ENCODE peak calls at places on chromosome 1, in six cellular contexts. R is left lung, C is lower lobe of right lung, A is heart right ventricle, K is psoas muscle, O is mucosa of descending colon. J is an unnamed sample.

GRCh38 chr1:24301395-24302175 is 17.6 kb upstream of the GRHL3 start:
- DNase-seq in R (no peak), C (no peak), A (no peak), K (no peak), O (no peak), J (no peak)

GRCh38 chr1:154791292-154792278 is 78.5 kb downstream of the KCNN3 start:
- DNase-seq in R (no peak), C (no peak), A (peak; percentile 38), K (peak; percentile 60), O (peak; percentile 55), J (no peak)

GRCh38 chr1:3005771-3006170 is 15.5 kb upstream of the ACTRT2 start:
- DNase-seq in R (no peak), C (no peak), A (no peak), K (peak; percentile 19), O (no peak), J (no peak)

GRCh38 chr1:10734900-10735602 is 61.4 kb downstream of the CASZ1 start:
- DNase-seq in R (no peak), C (no peak), A (no peak), K (no peak), O (no peak), J (no peak)

GRCh38 chr1:74222701-74223100 is 12.5 kb upstream of the TNNI3K start:
- DNase-seq in R (no peak), C (no peak), A (no peak), K (no peak), O (no peak), J (no peak)

GRCh38 chr1:36557041-36558000 is 74.6 kb upstream of the CSF3R start:
- DNase-seq in R (no peak), C (peak; percentile 21), A (no peak), K (no peak), O (no peak), J (no peak)

GRCh38 chr1:1061682-1062363 is 12.3 kb downstream of the RNF223 start:
- DNase-seq in R (no peak), C (no peak), A (no peak), K (no peak), O (no peak), J (no peak)

GRCh38 chr1:212545941-212546638 is 62.5 kb upstream of the ATF3 start:
- DNase-seq in R (no peak), C (no peak), A (no peak), K (no peak), O (no peak), J (no peak)

GRCh38 chr1:105632342-105633196 is 1423.9 kb upstream of the PRMT6 start:
- DNase-seq in R (no peak), C (no peak), A (no peak), K (no peak), O (peak; percentile 49), J (no peak)

GRCh38 chr1:63623952-63624351 is 30.7 kb downstream of the PGM1 start:
- DNase-seq in R (no peak), C (no peak), A (no peak), K (no peak), O (no peak), J (no peak)

GRCh38 chr1:33137800-33138199 is 44.0 kb downstream of the TRIM62 start:
- DNase-seq in R (no peak), C (no peak), A (peak; percentile 30), K (peak; percentile 74), O (no peak), J (peak; percentile 64)
- TF ChIP-seq CTCF in R (peak; percentile 21), C (peak; percentile 39), A (peak; percentile 54), K (peak; percentile 31), O (no peak), J (peak; percentile 15)

DNA sequence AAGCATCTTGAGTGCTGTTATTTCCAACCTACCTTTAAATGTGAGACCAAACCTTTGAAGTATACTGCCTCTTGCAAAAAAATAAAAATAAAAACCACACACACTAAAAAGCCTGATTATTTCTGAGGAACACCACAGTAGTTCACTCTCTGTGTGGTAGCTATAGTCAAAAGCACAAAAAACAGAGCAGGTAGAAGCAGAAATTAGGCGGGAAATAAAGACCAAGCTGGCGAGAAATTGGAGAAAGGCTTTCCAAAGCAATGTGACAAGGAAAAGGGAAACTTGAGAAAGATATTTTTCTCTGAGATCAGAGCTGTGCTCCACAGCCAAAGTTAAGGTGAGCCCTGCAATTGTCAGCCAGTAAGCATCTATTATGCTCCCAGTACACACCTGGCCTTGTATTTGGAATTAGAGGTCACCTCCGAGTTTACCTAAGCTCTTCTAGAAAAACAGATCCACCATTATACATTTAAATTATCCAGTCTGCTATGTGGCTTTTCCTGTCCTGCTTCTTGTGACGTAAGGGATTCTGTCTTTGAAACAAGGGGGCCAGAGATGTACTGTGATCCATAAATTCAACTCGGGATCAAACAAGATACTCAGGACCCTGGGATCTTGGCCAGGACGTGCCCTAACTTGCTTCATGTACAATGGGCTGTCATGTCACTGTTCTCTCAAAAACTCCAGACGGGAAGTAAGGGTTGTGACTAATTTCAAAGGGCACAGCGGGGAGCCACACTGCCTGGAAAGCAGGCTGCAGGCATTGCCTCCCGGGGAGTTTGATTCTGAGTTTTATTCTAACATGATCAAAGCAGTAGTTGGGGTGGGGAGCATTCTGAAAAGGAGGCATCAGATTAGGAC is 39.8 kb upstream of the RAB4A start:
- DNase-seq in R (no peak), C (no peak), A (no peak), K (no peak), O (no peak), J (no peak)
- H3K4me3 ChIP-seq in R (no peak overlapping the region), C (no peak overlapping the region), A (no peak overlapping the region), K (no peak overlapping the region), O (no peak overlapping the region), J (no peak overlapping the region)

GRCh38 chr1:41768538-41768937 is 150.2 kb downstream of the HIVEP3 start:
- DNase-seq in R (no peak), C (no peak), A (no peak), K (no peak), O (no peak), J (no peak)
- H3K4me1 ChIP-seq in R (peaks cover 12% of the 10 kb centered on the region), C (peaks cover 81% of the 10 kb centered on the region), A (peaks cover 53% of the 10 kb centered on the region), K (peaks cover 19% of the 10 kb centered on the region), O (no peaks in the 10 kb centered on the region), J (peaks cover 6% of the 10 kb centered on the region)

DNA sequence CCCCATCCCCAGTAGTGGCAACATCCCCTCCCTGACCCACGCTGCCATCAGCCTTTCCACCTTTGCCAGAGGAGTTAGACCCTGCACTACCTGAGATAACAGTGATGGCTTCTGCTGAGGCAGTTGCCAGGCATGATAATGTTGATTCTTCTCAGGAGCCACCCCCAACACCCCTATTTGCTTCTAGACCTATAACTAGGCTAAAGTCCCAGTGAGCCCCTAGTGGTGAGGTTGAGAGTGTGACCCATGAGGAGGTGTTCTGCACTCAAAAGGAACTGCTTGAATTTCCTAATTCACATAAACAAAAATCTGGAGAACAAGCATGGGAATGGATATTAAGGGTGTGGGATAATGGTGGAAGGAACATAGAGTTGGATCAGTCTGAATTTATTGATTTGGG is 159.6 kb upstream of the COL11A1 start:
- DNase-seq in R (no peak), C (no peak), A (no peak), K (no peak), O (no peak), J (no peak)
- TF ChIP-seq CTCF in R (no peak), C (no peak), A (no peak), K (no peak), O (no peak), J (no peak)

DNA sequence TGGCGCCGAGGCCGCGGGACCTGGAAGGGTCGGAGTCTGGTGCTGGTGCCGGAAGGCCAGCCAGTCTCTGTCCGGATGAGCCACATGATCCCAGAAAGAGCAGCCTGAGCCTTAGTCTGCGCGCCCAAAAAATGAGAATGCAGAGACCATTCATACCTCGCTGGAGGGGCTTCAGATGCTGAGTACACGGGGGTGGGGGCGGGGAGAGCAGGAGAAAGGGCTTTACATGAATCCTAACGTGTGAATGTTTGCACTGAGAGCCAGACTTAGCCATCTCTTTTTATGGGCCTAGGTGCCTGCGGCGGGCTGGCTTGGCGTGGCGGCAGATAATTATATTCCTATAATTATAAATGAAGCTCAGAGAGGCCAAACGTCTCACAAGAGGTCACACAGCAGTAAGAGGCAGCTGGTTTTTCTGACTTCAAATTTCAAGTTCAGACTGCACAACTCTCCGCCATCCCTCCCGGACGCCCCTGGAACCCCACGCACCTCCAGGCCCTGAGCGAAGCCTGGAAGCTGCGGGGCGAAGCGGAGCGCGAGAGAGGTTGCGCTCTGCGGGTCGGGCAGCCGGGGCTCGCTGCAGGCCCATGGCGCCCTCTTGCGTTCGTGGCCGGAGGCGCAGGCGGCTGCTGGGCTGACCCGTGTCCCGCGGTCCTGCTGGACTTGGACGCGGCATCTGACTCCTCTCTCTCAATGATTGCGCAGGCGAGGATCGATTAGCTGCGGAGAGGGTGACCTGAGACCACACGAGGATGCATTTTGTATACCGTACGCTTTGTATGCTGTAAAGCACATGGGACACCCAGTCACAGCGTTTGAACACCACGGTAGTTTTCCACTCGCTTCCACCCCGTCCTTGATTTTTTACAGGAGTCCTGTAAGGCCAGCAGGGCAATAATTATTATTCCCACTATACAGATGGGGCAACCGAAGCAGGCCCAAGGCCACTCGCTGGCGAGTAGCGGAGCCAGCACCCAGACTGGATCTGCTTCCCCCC is 272.5 kb downstream of the FOXD2 start:
- DNase-seq in R (peak; percentile 62), C (peak; percentile 80), A (peak; percentile 62), K (peak; percentile 86), O (peak; percentile 91), J (peak; percentile 70)
- H3K4me3 ChIP-seq in R (peak overlapping the region; percentile 29), C (peak overlapping the region; percentile 46), A (peak overlapping the region; percentile 51), K (peak overlapping the region; percentile 66), O (no peak overlapping the region), J (peak overlapping the region; percentile 6)

GRCh38 chr1:236701782-236702181 is 15.5 kb downstream of the ACTN2 start:
- DNase-seq in R (no peak), C (no peak), A (no peak), K (no peak), O (no peak), J (no peak)
- H3K4me1 ChIP-seq in R (no peaks in the 10 kb centered on the region), C (no peaks in the 10 kb centered on the region), A (peaks cover 61% of the 10 kb centered on the region), K (peaks cover 81% of the 10 kb centered on the region), O (no peaks in the 10 kb centered on the region), J (no peaks in the 10 kb centered on the region)

J was measured in ovary.